ENCODE peak calls at places on chromosome 22, in four cellular contexts. U is uterus, P is ovary, H is right lobe of liver. O is an unnamed sample. For H3K27me3 and H3K4me1, the result is how much of the 10 kb centered on the place peaks cover.

GRCh38 chr22:19943665-19944026 is 2.0 kb upstream of the TXNRD2 start:
- DNase-seq in U (no peak), P (no peak), H (peak), O (no peak)

GRCh38 chr22:33922268-33922667 is 2.0 kb upstream of the LARGE1 start:
- DNase-seq in U (peak), P (peak), H (peak), O (no peak)

GRCh38 chr22:42439021-42439420 is 6.8 kb upstream of the NFAM1 start:
- DNase-seq in U (no peak), P (no peak), H (no peak), O (no peak)

GRCh38 chr22:37206841-37207821 is 5.1 kb downstream of the SSTR3 start:
- DNase-seq in U (peak), P (peak), H (peak), O (no peak)

GRCh38 chr22:28882545-28882877 is 861 bp upstream of the ZNRF3 start:
- DNase-seq in U (no peak), P (no peak), H (peak), O (no peak)

GRCh38 chr22:37566329-37566837 is 6.1 kb downstream of the CDC42EP1 start:
- DNase-seq in U (no peak), P (peak), H (no peak), O (no peak)

GRCh38 chr22:28143961-28144745 is 225.1 kb upstream of the PITPNB start:
- DNase-seq in U (no peak), P (no peak), H (no peak), O (no peak)

GRCh38 chr22:22099833-22100812 is 117.5 kb upstream of the TOP3B start:
- DNase-seq in U (no peak), P (no peak), H (no peak), O (no peak)

GRCh38 chr22:30041475-30041874 is 38.8 kb upstream of the HORMAD2 start:
- DNase-seq in U (no peak), P (no peak), H (no peak), O (no peak)

GRCh38 chr22:43203471-43203981 is 16.6 kb upstream of the TTLL12 start:
- DNase-seq in U (no peak), P (peak), H (no peak), O (no peak)

GRCh38 chr22:50604623-50605348 is 4.2 kb downstream of the MAPK8IP2 start:
- DNase-seq in U (no peak), P (no peak), H (no peak), O (no peak)

DNA sequence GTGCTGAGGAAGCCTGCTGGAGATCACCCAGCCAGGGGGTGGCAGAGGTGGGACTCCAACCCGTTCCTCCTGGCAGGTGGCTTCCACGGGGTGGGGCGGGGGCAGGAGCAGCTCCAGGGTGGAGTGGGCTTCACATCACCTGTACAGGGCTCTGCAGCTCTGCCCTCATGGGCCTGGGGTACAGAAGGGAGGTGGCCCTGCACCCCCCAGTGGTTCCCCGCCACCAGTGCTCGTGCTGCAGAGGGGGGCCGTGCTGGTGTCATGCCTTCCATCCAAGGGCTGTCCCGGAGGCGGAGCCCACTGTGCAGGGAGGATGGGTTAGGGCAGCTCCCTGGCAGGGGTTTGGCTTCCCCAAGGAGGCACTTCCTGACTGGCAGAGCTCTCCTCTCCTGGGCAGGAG is 76.4 kb upstream of the SHISAL1 start:
- DNase-seq in U (no peak), P (no peak), H (peak), O (no peak)
- H3K27me3 ChIP-seq in U (under half), P (under half), H (under half), O (under half)

DNA sequence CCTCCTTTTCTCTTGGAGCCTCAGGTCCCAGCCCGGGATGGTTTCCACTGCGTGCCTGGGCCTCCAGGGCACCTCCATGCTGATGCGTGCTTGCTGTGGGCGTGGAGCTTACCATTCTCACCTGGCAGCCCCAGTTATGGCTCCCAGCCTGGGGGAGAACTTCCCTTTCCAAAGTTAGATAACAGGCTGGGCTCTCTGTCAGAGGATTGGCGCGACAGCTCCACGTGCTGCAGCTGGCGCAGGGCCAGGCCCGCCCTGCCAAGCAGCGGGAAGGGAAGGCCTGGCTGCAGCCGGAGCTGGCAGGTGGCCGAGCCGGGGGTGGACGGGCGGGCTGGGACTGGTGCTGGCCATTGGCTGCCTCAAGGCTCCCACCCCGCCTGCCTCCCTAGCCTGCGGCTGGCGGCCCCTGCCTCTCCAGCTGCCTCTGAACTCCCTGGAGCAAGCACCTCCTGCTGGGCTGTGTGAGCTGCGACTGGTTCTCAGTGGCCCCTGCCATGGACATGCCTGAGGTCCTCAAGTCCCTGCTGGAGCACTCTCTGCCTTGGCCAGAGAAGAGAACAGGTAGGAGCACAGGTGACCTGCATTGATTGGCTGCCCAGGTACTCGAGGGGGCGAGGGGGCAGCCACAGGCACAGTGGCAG is 14.6 kb upstream of the TEF start:
- DNase-seq in U (peak), P (peak), H (peak), O (peak)
- TF ChIP-seq CTCF in U (peak), P (peak), H (peak), O (no peak)

GRCh38 chr22:25698461-25698860 is 43.5 kb upstream of the MYO18B start:
- DNase-seq in U (no peak), P (no peak), H (no peak), O (no peak)
- H3K4me1 ChIP-seq in U (under half), P (under half), H (under half), O (under half)

GRCh38 chr22:49240472-49240871 is 587.2 kb downstream of the BRD1 start:
- DNase-seq in U (no peak), P (peak), H (no peak), O (no peak)
- H3K27me3 ChIP-seq in U (under half), P (under half), H (under half), O (under half)

DNA sequence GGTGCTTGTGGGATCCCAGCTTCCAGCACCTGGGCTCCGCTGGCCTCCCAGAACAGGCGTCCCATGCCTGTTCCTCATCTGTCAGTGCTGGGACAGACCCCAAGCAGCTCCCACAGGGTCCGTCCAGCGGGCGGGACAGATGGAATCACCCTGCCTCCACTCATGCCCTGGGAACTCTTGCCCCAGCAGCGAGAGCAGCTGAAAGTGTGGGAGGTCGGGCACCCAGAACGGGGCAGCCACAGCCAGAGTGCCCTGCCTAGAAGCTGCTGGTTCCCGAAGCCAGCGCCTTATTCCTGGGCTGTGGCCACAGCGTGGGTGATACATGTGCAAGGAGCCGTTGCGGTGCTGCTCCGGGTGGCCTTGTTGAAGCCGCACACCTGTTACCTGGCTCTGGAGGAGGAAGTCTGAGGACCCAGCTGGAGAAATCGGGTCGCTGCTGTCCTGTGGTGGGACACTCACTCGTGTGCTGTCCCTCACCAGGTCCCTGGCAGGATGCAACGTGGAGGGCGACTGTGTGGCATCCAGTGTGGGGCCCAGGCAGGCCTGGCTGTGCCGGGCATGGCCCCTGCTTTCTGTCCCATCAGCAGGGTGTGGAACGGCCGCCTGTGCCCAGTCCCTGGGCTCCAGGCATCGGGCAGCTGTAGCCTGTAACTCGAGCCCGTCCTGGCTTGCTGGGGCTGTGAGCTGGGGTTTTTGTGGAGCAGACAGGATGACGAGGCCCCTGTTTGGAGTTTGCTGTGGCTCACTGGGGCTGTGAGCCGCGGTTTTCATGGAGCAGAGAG is 16.2 kb downstream of the GRAMD4 start:
- DNase-seq in U (no peak), P (no peak), H (peak), O (peak)
- TF ChIP-seq CTCF in U (no peak), P (no peak), H (no peak), O (no peak)

DNA sequence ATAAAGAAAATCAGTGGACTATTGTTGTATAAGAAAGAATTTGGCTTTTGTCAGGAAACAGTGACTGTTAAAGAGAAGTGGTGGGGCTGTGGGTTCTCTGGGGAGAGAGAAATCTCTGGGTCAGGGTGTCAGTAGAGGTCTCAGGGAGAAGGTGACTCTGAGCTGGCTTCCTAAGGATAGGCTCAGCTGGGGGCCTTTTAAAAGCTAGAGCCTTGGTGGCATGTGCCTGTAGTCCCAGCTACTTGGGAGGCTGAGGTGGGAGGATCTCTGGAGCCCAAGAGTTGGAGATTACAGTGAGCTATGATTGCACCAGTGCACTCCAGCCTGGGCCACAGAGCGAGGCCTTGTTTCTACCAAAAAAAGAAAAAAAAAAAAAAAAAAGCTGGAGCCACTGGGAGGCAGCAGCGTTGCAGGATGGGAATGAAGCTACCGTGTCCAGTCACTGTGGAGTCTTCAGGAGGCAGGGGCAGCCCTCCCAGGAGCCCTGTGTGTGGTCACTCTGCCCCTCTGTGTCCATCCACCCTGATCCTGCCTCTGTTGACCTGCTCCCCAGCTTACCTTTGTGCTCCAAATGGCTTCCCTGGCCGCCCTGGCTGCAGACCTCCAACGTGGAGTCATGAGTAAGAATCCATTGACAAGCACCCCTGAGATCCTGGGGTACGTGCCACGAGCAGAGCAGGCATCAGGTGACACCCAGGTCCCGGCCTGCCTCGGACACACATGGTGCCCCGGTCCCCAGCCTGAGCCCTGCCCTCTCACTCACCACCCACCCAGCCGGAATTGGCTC is 5.4 kb upstream of the MIF start:
- DNase-seq in U (no peak), P (no peak), H (no peak), O (no peak)
- H3K4me1 ChIP-seq in U (under half), P (under half), H (under half), O (under half)

DNA sequence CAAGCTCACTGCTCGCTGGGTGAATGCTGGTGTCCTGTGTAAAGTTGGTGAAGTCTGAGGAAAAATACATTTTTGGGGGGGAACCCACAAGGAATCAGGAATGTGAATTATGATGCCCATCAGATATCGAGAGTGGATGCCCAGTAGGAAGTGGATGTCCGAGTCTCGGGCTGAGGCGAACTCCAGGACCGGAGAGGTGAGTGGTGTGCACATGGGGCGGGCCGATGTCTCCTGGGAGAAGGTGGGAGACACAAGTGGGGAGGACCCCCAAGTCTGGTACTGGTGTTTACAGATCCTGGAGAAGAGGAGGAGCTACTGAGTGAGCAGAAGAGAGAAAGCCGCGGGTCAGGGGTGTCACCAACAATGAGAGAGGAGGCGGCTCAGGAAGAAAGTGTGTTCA is 19.2 kb upstream of the APOBEC3A start:
- DNase-seq in U (no peak), P (peak), H (no peak), O (no peak)
- H3K27me3 ChIP-seq in U (under half), P (under half), H (under half), O (under half)

DNA sequence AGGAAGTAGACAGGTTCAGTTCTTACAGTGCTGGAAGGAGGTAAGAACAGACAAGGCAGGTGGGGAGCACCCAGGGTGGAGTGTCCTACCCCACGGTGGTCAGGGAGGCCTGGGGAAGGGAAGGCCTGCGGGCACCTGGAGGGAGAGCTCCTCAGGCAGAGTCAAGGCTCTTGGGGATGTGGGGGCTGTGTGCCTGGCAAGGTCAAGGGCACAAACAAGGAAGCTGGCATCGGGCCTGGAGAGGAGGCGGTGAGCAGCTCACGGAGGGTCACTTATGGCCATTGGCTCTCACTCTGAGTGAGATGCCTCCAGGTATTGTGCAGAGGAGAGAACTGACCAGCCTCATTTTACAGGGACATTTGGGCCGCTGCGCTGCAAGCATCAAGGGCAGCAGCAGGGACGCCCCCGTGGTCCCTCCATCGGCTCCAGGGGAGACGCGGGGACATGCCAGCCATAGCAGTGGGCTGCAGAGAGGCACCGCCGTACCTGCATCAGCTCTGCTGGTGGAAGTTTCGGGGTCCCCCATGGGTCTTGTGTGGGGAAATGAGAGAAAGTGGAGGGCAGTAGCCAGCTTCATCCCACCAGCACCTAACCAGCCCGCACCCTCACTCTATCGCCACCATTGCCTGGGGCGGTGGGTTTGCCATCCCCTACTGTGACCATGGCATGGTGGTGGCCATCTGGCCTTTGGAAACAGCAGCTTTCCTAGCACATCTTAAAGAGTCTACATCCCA is 37.5 kb upstream of the RTL6 start:
- DNase-seq in U (no peak), P (no peak), H (no peak), O (no peak)
- TF ChIP-seq CTCF in U (no peak), P (no peak), H (no peak), O (no peak)